ENCODE peak calls at places on chromosome 2, in nine cellular contexts. One of them, this sample, is unnamed. For H3K4me1, the result is how much of the 10 kb centered on the place peaks cover.

GRCh38 chr2:202064206-202064880 is 8.7 kb upstream of the KIAA2012 start:
- DNase-seq in neural progenitor cell: peak
- DNase-seq in cardiac muscle cell: peak
- DNase-seq in tibial artery: no peak
- DNase-seq in MM.1S: no peak
- DNase-seq in astrocyte: peak
- DNase-seq in heart left ventricle: no peak
- DNase-seq in uterus: peak
- DNase-seq in tibial nerve: no peak
- DNase-seq in this sample: no peak

GRCh38 chr2:203710211-203710610 is 3.8 kb downstream of the CD28 start:
- DNase-seq in neural progenitor cell: no peak
- DNase-seq in heart left ventricle: no peak
- DNase-seq in MM.1S: peak
- DNase-seq in cardiac muscle cell: no peak
- DNase-seq in tibial nerve: no peak
- DNase-seq in uterus: no peak
- DNase-seq in tibial artery: no peak
- DNase-seq in astrocyte: no peak
- DNase-seq in this sample: no peak

GRCh38 chr2:60707750-60708371 is 48.2 kb upstream of the PAPOLG start:
- DNase-seq in cardiac muscle cell: peak
- DNase-seq in MM.1S: peak
- DNase-seq in tibial artery: no peak
- DNase-seq in tibial nerve: no peak
- DNase-seq in uterus: no peak
- DNase-seq in neural progenitor cell: peak
- DNase-seq in astrocyte: peak
- DNase-seq in heart left ventricle: no peak
- DNase-seq in this sample: no peak

GRCh38 chr2:96591054-96591453 is 47.1 kb downstream of the KANSL3 start:
- DNase-seq in cardiac muscle cell: no peak
- DNase-seq in MM.1S: no peak
- DNase-seq in tibial artery: no peak
- DNase-seq in astrocyte: peak
- DNase-seq in uterus: no peak
- DNase-seq in neural progenitor cell: no peak
- DNase-seq in tibial nerve: no peak
- DNase-seq in heart left ventricle: no peak
- DNase-seq in this sample: no peak

GRCh38 chr2:238350150-238350549 is 29.8 kb downstream of the TRAF3IP1 start:
- DNase-seq in neural progenitor cell: no peak
- DNase-seq in heart left ventricle: no peak
- DNase-seq in MM.1S: no peak
- DNase-seq in tibial nerve: no peak
- DNase-seq in uterus: no peak
- DNase-seq in cardiac muscle cell: no peak
- DNase-seq in tibial artery: no peak
- DNase-seq in astrocyte: no peak
- DNase-seq in this sample: no peak

GRCh38 chr2:128464456-128464855 is 145.8 kb upstream of the HS6ST1 start:
- DNase-seq in uterus: no peak
- DNase-seq in astrocyte: no peak
- DNase-seq in tibial artery: no peak
- DNase-seq in cardiac muscle cell: no peak
- DNase-seq in MM.1S: no peak
- DNase-seq in heart left ventricle: no peak
- DNase-seq in tibial nerve: no peak
- DNase-seq in neural progenitor cell: peak
- DNase-seq in this sample: no peak

GRCh38 chr2:127100261-127101047 is 6.5 kb downstream of the BIN1 start:
- DNase-seq in cardiac muscle cell: peak
- DNase-seq in heart left ventricle: no peak
- DNase-seq in tibial nerve: no peak
- DNase-seq in MM.1S: no peak
- DNase-seq in tibial artery: no peak
- DNase-seq in astrocyte: no peak
- DNase-seq in uterus: peak
- DNase-seq in neural progenitor cell: no peak
- DNase-seq in this sample: no peak

GRCh38 chr2:111662039-111662740 is 221.8 kb downstream of the ANAPC1 start:
- DNase-seq in MM.1S: peak
- DNase-seq in heart left ventricle: no peak
- DNase-seq in tibial nerve: no peak
- DNase-seq in neural progenitor cell: no peak
- DNase-seq in uterus: no peak
- DNase-seq in cardiac muscle cell: peak
- DNase-seq in tibial artery: no peak
- DNase-seq in astrocyte: peak
- DNase-seq in this sample: no peak

GRCh38 chr2:173984866-173985588 is 19.9 kb upstream of the SP3 start:
- DNase-seq in uterus: peak
- DNase-seq in tibial artery: no peak
- DNase-seq in MM.1S: no peak
- DNase-seq in cardiac muscle cell: no peak
- DNase-seq in neural progenitor cell: no peak
- DNase-seq in astrocyte: no peak
- DNase-seq in heart left ventricle: no peak
- DNase-seq in tibial nerve: no peak
- DNase-seq in this sample: no peak

GRCh38 chr2:52686935-52687334 is 1080.7 kb upstream of the CHAC2 start:
- DNase-seq in MM.1S: no peak
- DNase-seq in tibial nerve: no peak
- DNase-seq in heart left ventricle: no peak
- DNase-seq in cardiac muscle cell: no peak
- DNase-seq in astrocyte: peak
- DNase-seq in uterus: no peak
- DNase-seq in tibial artery: no peak
- DNase-seq in neural progenitor cell: no peak
- DNase-seq in this sample: no peak

GRCh38 chr2:99572798-99573197 is 83.0 kb upstream of the REV1 start:
- DNase-seq in tibial nerve: no peak
- DNase-seq in MM.1S: no peak
- DNase-seq in neural progenitor cell: peak
- DNase-seq in heart left ventricle: no peak
- DNase-seq in uterus: no peak
- DNase-seq in astrocyte: no peak
- DNase-seq in tibial artery: no peak
- DNase-seq in cardiac muscle cell: no peak
- DNase-seq in this sample: no peak

GRCh38 chr2:136361521-136361920 is 243.6 kb upstream of the CXCR4 start:
- DNase-seq in tibial nerve: no peak
- DNase-seq in neural progenitor cell: no peak
- DNase-seq in heart left ventricle: no peak
- DNase-seq in uterus: no peak
- DNase-seq in tibial artery: no peak
- DNase-seq in MM.1S: no peak
- DNase-seq in astrocyte: no peak
- DNase-seq in cardiac muscle cell: no peak
- DNase-seq in this sample: no peak

GRCh38 chr2:104866883-104867350 is 13.0 kb downstream of the POU3F3 start:
- DNase-seq in uterus: no peak
- DNase-seq in cardiac muscle cell: no peak
- DNase-seq in neural progenitor cell: peak
- DNase-seq in MM.1S: no peak
- DNase-seq in tibial artery: no peak
- DNase-seq in heart left ventricle: no peak
- DNase-seq in tibial nerve: no peak
- DNase-seq in astrocyte: no peak
- DNase-seq in this sample: no peak

GRCh38 chr2:200812122-200813022 is 662 bp downstream of the BZW1 start:
- DNase-seq in heart left ventricle: peak
- DNase-seq in tibial nerve: peak
- DNase-seq in neural progenitor cell: peak
- DNase-seq in MM.1S: peak
- DNase-seq in tibial artery: peak
- DNase-seq in cardiac muscle cell: peak
- DNase-seq in astrocyte: peak
- DNase-seq in uterus: peak
- DNase-seq in this sample: peak

GRCh38 chr2:63122921-63123320 is 72.3 kb downstream of the OTX1 start:
- DNase-seq in uterus: no peak
- DNase-seq in neural progenitor cell: no peak
- DNase-seq in MM.1S: no peak
- DNase-seq in astrocyte: no peak
- DNase-seq in tibial artery: no peak
- DNase-seq in cardiac muscle cell: no peak
- DNase-seq in tibial nerve: no peak
- DNase-seq in heart left ventricle: no peak
- DNase-seq in this sample: no peak

GRCh38 chr2:148814143-148814852 is 60.7 kb upstream of the KIF5C start:
- DNase-seq in uterus: no peak
- DNase-seq in neural progenitor cell: no peak
- DNase-seq in cardiac muscle cell: peak
- DNase-seq in tibial nerve: no peak
- DNase-seq in heart left ventricle: no peak
- DNase-seq in MM.1S: no peak
- DNase-seq in astrocyte: peak
- DNase-seq in tibial artery: no peak
- DNase-seq in this sample: no peak

GRCh38 chr2:213787869-213788268 is 503.6 kb downstream of the SPAG16 start:
- DNase-seq in tibial nerve: no peak
- DNase-seq in uterus: no peak
- DNase-seq in heart left ventricle: no peak
- DNase-seq in tibial artery: no peak
- DNase-seq in neural progenitor cell: no peak
- DNase-seq in astrocyte: no peak
- DNase-seq in cardiac muscle cell: no peak
- DNase-seq in MM.1S: no peak
- DNase-seq in this sample: no peak

GRCh38 chr2:184597571-184597980 is 753 bp upstream of the ZNF804A start:
- DNase-seq in tibial nerve: no peak
- DNase-seq in astrocyte: peak
- DNase-seq in tibial artery: no peak
- DNase-seq in neural progenitor cell: peak
- DNase-seq in uterus: no peak
- DNase-seq in heart left ventricle: no peak
- DNase-seq in cardiac muscle cell: peak
- DNase-seq in MM.1S: peak
- DNase-seq in this sample: peak

GRCh38 chr2:176412136-176412535 is 142.9 kb downstream of the MTX2 start:
- DNase-seq in uterus: no peak
- DNase-seq in neural progenitor cell: no peak
- DNase-seq in astrocyte: no peak
- DNase-seq in MM.1S: no peak
- DNase-seq in tibial nerve: no peak
- DNase-seq in cardiac muscle cell: no peak
- DNase-seq in heart left ventricle: no peak
- DNase-seq in tibial artery: no peak
- DNase-seq in this sample: no peak

GRCh38 chr2:42044939-42045338 is 2.9 kb upstream of the PKDCC start:
- DNase-seq in tibial artery: no peak
- DNase-seq in heart left ventricle: no peak
- DNase-seq in neural progenitor cell: no peak
- DNase-seq in tibial nerve: no peak
- DNase-seq in MM.1S: no peak
- DNase-seq in astrocyte: no peak
- DNase-seq in cardiac muscle cell: no peak
- DNase-seq in uterus: no peak
- DNase-seq in this sample: no peak

GRCh38 chr2:42043789-42044394 is 3.9 kb upstream of the PKDCC start:
- DNase-seq in heart left ventricle: no peak
- DNase-seq in neural progenitor cell: no peak
- DNase-seq in tibial artery: no peak
- DNase-seq in cardiac muscle cell: no peak
- DNase-seq in uterus: no peak
- DNase-seq in tibial nerve: no peak
- DNase-seq in astrocyte: no peak
- DNase-seq in MM.1S: no peak
- DNase-seq in this sample: no peak

GRCh38 chr2:42040643-42041277 is 7.1 kb upstream of the PKDCC start:
- DNase-seq in tibial nerve: no peak
- DNase-seq in cardiac muscle cell: peak
- DNase-seq in astrocyte: no peak
- DNase-seq in MM.1S: no peak
- DNase-seq in uterus: no peak
- DNase-seq in heart left ventricle: no peak
- DNase-seq in tibial artery: no peak
- DNase-seq in neural progenitor cell: peak
- DNase-seq in this sample: no peak

GRCh38 chr2:42041377-42042127 is 6.3 kb upstream of the PKDCC start:
- DNase-seq in tibial artery: no peak
- DNase-seq in cardiac muscle cell: no peak
- DNase-seq in MM.1S: no peak
- DNase-seq in heart left ventricle: no peak
- DNase-seq in neural progenitor cell: no peak
- DNase-seq in uterus: no peak
- DNase-seq in tibial nerve: no peak
- DNase-seq in astrocyte: no peak
- DNase-seq in this sample: no peak

GRCh38 chr2:42042956-42043355 is 4.9 kb upstream of the PKDCC start:
- DNase-seq in tibial artery: no peak
- DNase-seq in neural progenitor cell: no peak
- DNase-seq in uterus: no peak
- DNase-seq in heart left ventricle: no peak
- DNase-seq in MM.1S: no peak
- DNase-seq in cardiac muscle cell: no peak
- DNase-seq in astrocyte: no peak
- DNase-seq in tibial nerve: no peak
- DNase-seq in this sample: no peak
- H3K4me1 ChIP-seq in tibial artery: under half
- H3K4me1 ChIP-seq in neural progenitor cell: under half
- H3K4me1 ChIP-seq in uterus: under half
- H3K4me1 ChIP-seq in heart left ventricle: under half
- H3K4me1 ChIP-seq in MM.1S: under half
- H3K4me1 ChIP-seq in cardiac muscle cell: under half
- H3K4me1 ChIP-seq in astrocyte: under half
- H3K4me1 ChIP-seq in tibial nerve: under half
- H3K4me1 ChIP-seq in this sample: under half

GRCh38 chr2:72439892-72440291 is 292.2 kb upstream of the CYP26B1 start:
- DNase-seq in tibial artery: no peak
- DNase-seq in astrocyte: no peak
- DNase-seq in tibial nerve: no peak
- DNase-seq in MM.1S: no peak
- DNase-seq in neural progenitor cell: no peak
- DNase-seq in heart left ventricle: no peak
- DNase-seq in uterus: no peak
- DNase-seq in cardiac muscle cell: no peak
- DNase-seq in this sample: no peak
- TF ChIP-seq CTCF in tibial artery: no peak
- TF ChIP-seq CTCF in astrocyte: no peak
- TF ChIP-seq CTCF in tibial nerve: no peak
- TF ChIP-seq CTCF in MM.1S: no peak
- TF ChIP-seq CTCF in neural progenitor cell: no peak
- TF ChIP-seq CTCF in heart left ventricle: no peak
- TF ChIP-seq CTCF in uterus: no peak
- TF ChIP-seq CTCF in cardiac muscle cell: no peak
- TF ChIP-seq CTCF in this sample: no peak

GRCh38 chr2:47073641-47074040 is 81.5 kb downstream of the STPG4 start:
- DNase-seq in tibial artery: no peak
- DNase-seq in uterus: no peak
- DNase-seq in tibial nerve: no peak
- DNase-seq in cardiac muscle cell: no peak
- DNase-seq in neural progenitor cell: no peak
- DNase-seq in astrocyte: no peak
- DNase-seq in heart left ventricle: no peak
- DNase-seq in MM.1S: no peak
- DNase-seq in this sample: peak
- H3K4me1 ChIP-seq in tibial artery: half or more
- H3K4me1 ChIP-seq in uterus: under half
- H3K4me1 ChIP-seq in tibial nerve: half or more
- H3K4me1 ChIP-seq in cardiac muscle cell: under half
- H3K4me1 ChIP-seq in neural progenitor cell: under half
- H3K4me1 ChIP-seq in astrocyte: half or more
- H3K4me1 ChIP-seq in heart left ventricle: half or more
- H3K4me1 ChIP-seq in MM.1S: under half
- H3K4me1 ChIP-seq in this sample: half or more

GRCh38 chr2:150097891-150098595 is 389.4 kb downstream of the RND3 start:
- DNase-seq in heart left ventricle: no peak
- DNase-seq in neural progenitor cell: no peak
- DNase-seq in uterus: no peak
- DNase-seq in astrocyte: peak
- DNase-seq in cardiac muscle cell: peak
- DNase-seq in tibial artery: no peak
- DNase-seq in tibial nerve: no peak
- DNase-seq in MM.1S: peak
- DNase-seq in this sample: no peak
- TF ChIP-seq CTCF in heart left ventricle: no peak
- TF ChIP-seq CTCF in neural progenitor cell: no peak
- TF ChIP-seq CTCF in uterus: no peak
- TF ChIP-seq CTCF in astrocyte: no peak
- TF ChIP-seq CTCF in cardiac muscle cell: peak
- TF ChIP-seq CTCF in tibial artery: no peak
- TF ChIP-seq CTCF in tibial nerve: no peak
- TF ChIP-seq CTCF in MM.1S: peak
- TF ChIP-seq CTCF in this sample: peak

This sample was measured in left ventricle myocardium inferior.